ENCODE peak calls at places on chromosomes 6 and 20, in four cellular contexts. I is GM06990, Z is H54, Q is right cardiac atrium. X is an unnamed sample.

GRCh38 chr20:58293453-58293852 is 16.1 kb upstream of the RAB22A start:
- DNase-seq in I (no peak), Z (no peak), Q (no peak), X (no peak)

GRCh38 chr6:127539292-127539691 is 20.2 kb upstream of the MTCL3 start:
- DNase-seq in I (no peak), Z (no peak), Q (no peak), X (no peak)

GRCh38 chr6:138428943-138429616 is 25.1 kb downstream of the HEBP2 start:
- DNase-seq in I (no peak), Z (no peak), Q (peak; percentile 51), X (peak; percentile 54)

GRCh38 chr6:7243188-7243942 is 69.6 kb downstream of the SSR1 start:
- DNase-seq in I (no peak), Z (peak; percentile 49), Q (no peak), X (peak; percentile 54)

GRCh38 chr6:117494694-117495318 is 12.3 kb downstream of the DCBLD1 start:
- DNase-seq in I (no peak), Z (no peak), Q (no peak), X (peak; percentile 44)

GRCh38 chr20:22385602-22386299 is 198.6 kb downstream of the FOXA2 start:
- DNase-seq in I (no peak), Z (no peak), Q (no peak), X (peak; percentile 64)

GRCh38 chr20:59938221-59938620 is 1.9 kb downstream of the PPP1R3D start:
- DNase-seq in I (no peak), Z (peak; percentile 57), Q (no peak), X (no peak)

GRCh38 chr20:57323034-57323433 is 6.6 kb upstream of the SPO11 start:
- DNase-seq in I (no peak), Z (no peak), Q (peak; percentile 24), X (no peak)

GRCh38 chr6:22727709-22728108 is 158.3 kb downstream of the HDGFL1 start:
- DNase-seq in I (no peak), Z (no peak), Q (no peak), X (no peak)

GRCh38 chr6:66096679-66097078 is 389.7 kb upstream of the EYS start:
- DNase-seq in I (no peak), Z (no peak), Q (peak; percentile 39), X (no peak)

GRCh38 chr20:19830351-19830750 is 72.3 kb downstream of the RIN2 start:
- DNase-seq in I (no peak), Z (no peak), Q (no peak), X (no peak)

GRCh38 chr6:144847906-144848305 is 562.8 kb downstream of the UTRN start:
- DNase-seq in I (no peak), Z (no peak), Q (no peak), X (no peak)

GRCh38 chr6:5082487-5083306 is 2.4 kb upstream of the PPP1R3G start:
- DNase-seq in I (no peak), Z (peak; percentile 87), Q (peak; percentile 57), X (peak; percentile 66)

GRCh38 chr6:146700078-146700686 is 101.4 kb downstream of the ADGB start:
- DNase-seq in I (peak; percentile 9), Z (no peak), Q (peak; percentile 66), X (peak; percentile 69)

X was measured in A549.